ENCODE peak calls at places on chromosomes 1 and 21, in ten cellular contexts. G, S, O, V, Z, I, K, M, Y and W are unnamed samples.
A peak's percentile ranks its signal among the peaks of the same experiment; 100 is the strongest.

GRCh38 chr1:83802023-83802422 is 196.9 kb downstream of the TTLL7 start:
- DNase-seq in S (no peak), Z (no peak), Y (no peak), M (no peak), I (no peak), G (no peak), V (no peak), O (no peak), K (no peak), W (no peak)

GRCh38 chr1:42934541-42935312 is 23.9 kb downstream of the SLC2A1 start:
- DNase-seq in M (peak; percentile 2), G (no peak), K (peak; percentile 16), Y (no peak), O (no peak), Z (peak; percentile 68), I (no peak), S (no peak), V (no peak), W (no peak)

GRCh38 chr1:212288614-212289013 is 3.4 kb downstream of the PPP2R5A start:
- DNase-seq in Z (no peak), I (no peak), V (no peak), K (no peak), O (peak; percentile 76), S (no peak), G (peak; percentile 17), Y (peak; percentile 28), M (no peak), W (no peak)

GRCh38 chr1:148160421-148161251 is 8.6 kb upstream of the NBPF11 start:
- DNase-seq in I (no peak), V (no peak), Y (peak; percentile 1), M (peak; percentile 78), O (no peak), K (no peak), G (no peak), S (no peak), Z (peak; percentile 46), W (no peak)

GRCh38 chr1:99650021-99650420 is 4.1 kb downstream of the PALMD start:
- DNase-seq in K (no peak), M (no peak), Z (no peak), O (no peak), I (no peak), Y (no peak), S (no peak), G (no peak), V (no peak), W (no peak)

GRCh38 chr1:44835738-44836675 is 7.0 kb downstream of the PTCH2 start:
- DNase-seq in O (peak; percentile 87), Y (peak; percentile 89), K (peak; percentile 93), M (peak; percentile 78), I (peak; percentile 50), Z (peak; percentile 87), G (peak; percentile 86), V (peak; percentile 85), S (peak; percentile 85), W (peak; percentile 87)

GRCh38 chr1:223853275-223853674 is 7.5 kb upstream of the TP53BP2 start:
- DNase-seq in K (no peak), M (no peak), O (no peak), I (no peak), Z (no peak), G (no peak), Y (no peak), V (no peak), S (no peak), W (no peak)

GRCh38 chr21:21929228-21929627 is 931.0 kb downstream of the NCAM2 start:
- DNase-seq in K (no peak), I (no peak), S (no peak), O (no peak), Z (no peak), Y (no peak), M (no peak), G (no peak), V (no peak), W (no peak)

GRCh38 chr1:182235952-182236650 is 155.5 kb downstream of the GLUL start:
- DNase-seq in M (peak; percentile 58), O (no peak), V (peak; percentile 26), G (peak; percentile 73), I (peak; percentile 42), K (no peak), S (peak; percentile 28), Z (no peak), Y (no peak), W (no peak)

GRCh38 chr1:180734366-180734765 is 102.5 kb downstream of the XPR1 start:
- DNase-seq in O (no peak), M (no peak), Z (no peak), I (no peak), S (no peak), Y (no peak), G (no peak), V (no peak), K (no peak), W (no peak)

GRCh38 chr1:2376261-2376741 is 15.1 kb downstream of the MORN1 start:
- DNase-seq in Y (no peak), K (no peak), S (no peak), I (no peak), M (no peak), V (no peak), Z (peak; percentile 68), G (no peak), O (no peak), W (no peak)

GRCh38 chr1:46437723-46438122 is 43.6 kb downstream of the FAAH start:
- DNase-seq in V (no peak), S (no peak), K (no peak), O (no peak), I (no peak), Y (no peak), G (no peak), Z (no peak), M (no peak), W (no peak)

GRCh38 chr1:16612332-16613172 is 812 bp downstream of the NBPF1 start:
- DNase-seq in G (peak; percentile 90), Z (peak; percentile 94), M (peak; percentile 91), K (peak; percentile 56), V (peak; percentile 63), I (no peak), O (peak; percentile 95), Y (peak; percentile 76), S (no peak), W (peak; percentile 49)

GRCh38 chr1:1703796-1704195 is 11.2 kb upstream of the SLC35E2B start:
- DNase-seq in S (no peak), M (no peak), V (peak; percentile 9), I (no peak), O (no peak), Y (no peak), G (no peak), Z (no peak), K (no peak), W (peak; percentile 7)

GRCh38 chr1:70156529-70157120 is 48.8 kb downstream of the LRRC40 start:
- DNase-seq in I (no peak), S (no peak), M (no peak), G (peak; percentile 64), O (no peak), Y (no peak), K (no peak), V (no peak), Z (no peak), W (no peak)

GRCh38 chr1:194698908-194699318 is 1512.5 kb upstream of the B3GALT2 start:
- DNase-seq in I (no peak), S (no peak), G (no peak), K (no peak), Z (no peak), Y (no peak), O (no peak), V (no peak), M (no peak), W (no peak)

GRCh38 chr1:115655916-115656315 is 14.1 kb downstream of the VANGL1 start:
- DNase-seq in G (no peak), I (no peak), V (no peak), M (no peak), Y (no peak), K (no peak), Z (no peak), S (no peak), O (no peak), W (no peak)

GRCh38 chr1:218494449-218494852 is 149.3 kb downstream of the TGFB2 start:
- DNase-seq in Y (no peak), I (no peak), S (no peak), O (no peak), G (no peak), Z (no peak), V (no peak), K (no peak), M (peak; percentile 48), W (no peak)

GRCh38 chr1:26368006-26368405 is 4.5 kb downstream of the ZNF683 start:
- DNase-seq in Y (no peak), I (no peak), V (no peak), K (no peak), M (no peak), Z (no peak), G (no peak), O (no peak), S (no peak), W (no peak)

GRCh38 chr1:162535501-162535900 is 26.0 kb upstream of the UAP1 start:
- DNase-seq in S (no peak), I (no peak), O (no peak), G (no peak), M (no peak), V (no peak), Z (no peak), Y (no peak), K (no peak), W (no peak)

GRCh38 chr1:47627016-47627415 is 189.2 kb downstream of the FOXD2 start:
- DNase-seq in G (no peak), Z (no peak), V (no peak), S (no peak), M (no peak), O (no peak), Y (no peak), K (no peak), I (no peak), W (no peak)

GRCh38 chr21:36538761-36539160 is 58.8 kb upstream of the CLDN14 start:
- DNase-seq in V (no peak), I (no peak), M (no peak), O (no peak), K (no peak), Y (no peak), Z (no peak), S (no peak), G (no peak), W (no peak)

GRCh38 chr1:47334765-47335435 is 1.3 kb downstream of the CMPK1 start:
- DNase-seq in I (no peak), G (no peak), Y (no peak), M (no peak), Z (no peak), K (no peak), V (no peak), S (no peak), O (no peak), W (no peak)

GRCh38 chr1:90925928-90926869 is 95.6 kb downstream of the ZNF644 start:
- DNase-seq in V (no peak), Y (peak; percentile 16), K (no peak), S (no peak), M (no peak), I (no peak), Z (no peak), G (peak; percentile 60), O (no peak), W (no peak)

GRCh38 chr1:25126568-25126967 is 105.7 kb downstream of the SYF2 start:
- DNase-seq in V (no peak), S (no peak), G (no peak), Z (no peak), O (no peak), K (no peak), M (no peak), I (no peak), Y (no peak), W (no peak)

GRCh38 chr1:229887043-229887822 is 179.8 kb upstream of the GALNT2 start:
- DNase-seq in M (no peak), O (no peak), S (no peak), Y (no peak), I (no peak), V (no peak), Z (no peak), K (no peak), G (peak; percentile 83), W (peak; percentile 86)

GRCh38 chr1:5658340-5659316 is 333.6 kb downstream of the NPHP4 start:
- DNase-seq in O (no peak), M (no peak), S (no peak), G (no peak), Y (no peak), K (no peak), I (no peak), Z (no peak), V (no peak), W (no peak)

GRCh38 chr1:164477336-164477735 is 81.6 kb upstream of the PBX1 start:
- DNase-seq in I (no peak), M (no peak), O (no peak), G (no peak), Y (no peak), V (no peak), S (no peak), K (no peak), Z (no peak), W (no peak)